ENCODE peak calls at places on chromosome 20, in six cellular contexts. P, C, S, V, A and F are unnamed samples.

GRCh38 chr20:32536861-32537656 is 48.1 kb downstream of the NOL4L start:
- DNase-seq in P (peak), C (peak), S (no peak), V (no peak), A (no peak), F (no peak)

GRCh38 chr20:30611239-30611984 is 646.1 kb upstream of the DEFB115 start:
- DNase-seq in P (no peak), C (no peak), S (no peak), V (no peak), A (no peak), F (no peak)

GRCh38 chr20:4366076-4366475 is 350.7 kb upstream of the RNF24 start:
- DNase-seq in P (no peak), C (no peak), S (no peak), V (no peak), A (no peak), F (peak)

GRCh38 chr20:14489544-14489943 is 152.1 kb upstream of the FLRT3 start:
- DNase-seq in P (no peak), C (no peak), S (no peak), V (no peak), A (no peak), F (no peak)

GRCh38 chr20:43749734-43750294 is 23.0 kb upstream of the GTSF1L start:
- DNase-seq in P (peak), C (peak), S (peak), V (peak), A (peak), F (no peak)

GRCh38 chr20:31590717-31591225 is 14.3 kb upstream of the ID1 start:
- DNase-seq in P (no peak), C (no peak), S (no peak), V (no peak), A (no peak), F (no peak)

GRCh38 chr20:1122388-1123315 is 4.2 kb downstream of the PSMF1 start:
- DNase-seq in P (peak), C (peak), S (peak), V (no peak), A (peak), F (peak)

GRCh38 chr20:2984028-2984501 is 59.4 kb upstream of the GNRH2 start:
- DNase-seq in P (no peak), C (no peak), S (no peak), V (no peak), A (no peak), F (no peak)

GRCh38 chr20:32006053-32006452 is 4.2 kb upstream of the CCM2L start:
- DNase-seq in P (no peak), C (no peak), S (no peak), V (no peak), A (no peak), F (no peak)

GRCh38 chr20:53032021-53033001 is 60.2 kb downstream of the TSHZ2 start:
- DNase-seq in P (no peak), C (no peak), S (no peak), V (no peak), A (no peak), F (peak)

GRCh38 chr20:37940161-37940560 is 37.2 kb downstream of the VSTM2L start:
- DNase-seq in P (no peak), C (no peak), S (no peak), V (no peak), A (no peak), F (no peak)

GRCh38 chr20:11246251-11246775 is 572.5 kb upstream of the JAG1 start:
- DNase-seq in P (no peak), C (no peak), S (no peak), V (no peak), A (no peak), F (no peak)

GRCh38 chr20:17504326-17504897 is 26.8 kb downstream of the BFSP1 start:
- DNase-seq in P (no peak), C (no peak), S (no peak), V (no peak), A (no peak), F (no peak)

GRCh38 chr20:5073154-5074049 is 46.4 kb downstream of the PCNA start:
- DNase-seq in P (peak), C (peak), S (peak), V (no peak), A (peak), F (peak)

GRCh38 chr20:24827603-24828295 is 121.3 kb upstream of the CST7 start:
- DNase-seq in P (no peak), C (no peak), S (no peak), V (no peak), A (no peak), F (no peak)

GRCh38 chr20:51217347-51218045 is 194.6 kb upstream of the KCNG1 start:
- DNase-seq in P (no peak), C (no peak), S (no peak), V (no peak), A (no peak), F (no peak)

GRCh38 chr20:58832442-58832841 is 18.3 kb downstream of the GNAS-AS1 start:
- DNase-seq in P (no peak), C (no peak), S (no peak), V (no peak), A (no peak), F (no peak)

GRCh38 chr20:610130-611046 is at the start of gene TCF15:
- DNase-seq in P (peak), C (peak), S (peak), V (no peak), A (peak), F (no peak)

GRCh38 chr20:37526238-37526838 is 1.3 kb downstream of the BLCAP start:
- DNase-seq in P (no peak), C (no peak), S (no peak), V (no peak), A (peak), F (no peak)

GRCh38 chr20:11067359-11067758 is 393.6 kb upstream of the JAG1 start:
- DNase-seq in P (no peak), C (no peak), S (no peak), V (no peak), A (no peak), F (no peak)

GRCh38 chr20:36644032-36644712 is 1.8 kb downstream of the SLA2 start:
- DNase-seq in P (no peak), C (no peak), S (no peak), V (no peak), A (no peak), F (no peak)

GRCh38 chr20:51810155-51811039 is 8.1 kb upstream of the SALL4 start:
- DNase-seq in P (no peak), C (no peak), S (no peak), V (no peak), A (no peak), F (no peak)

GRCh38 chr20:43691928-43692524 is 25.1 kb downstream of the MYBL2 start:
- DNase-seq in P (no peak), C (no peak), S (no peak), V (peak), A (peak), F (no peak)

GRCh38 chr20:9615766-9616454 is 101.5 kb downstream of the LAMP5 start:
- DNase-seq in P (no peak), C (no peak), S (no peak), V (no peak), A (no peak), F (no peak)

GRCh38 chr20:25859649-25860530 is 163.2 kb upstream of the ZNF337 start:
- DNase-seq in P (peak), C (peak), S (peak), V (no peak), A (peak), F (no peak)

GRCh38 chr20:19921349-19921793 is 95.8 kb upstream of the NAA20 start:
- DNase-seq in P (peak), C (peak), S (peak), V (no peak), A (no peak), F (no peak)
- H3K27ac ChIP-seq in P (peak), C (peak), S (peak), V (no peak), A (no peak), F (no peak)

DNA sequence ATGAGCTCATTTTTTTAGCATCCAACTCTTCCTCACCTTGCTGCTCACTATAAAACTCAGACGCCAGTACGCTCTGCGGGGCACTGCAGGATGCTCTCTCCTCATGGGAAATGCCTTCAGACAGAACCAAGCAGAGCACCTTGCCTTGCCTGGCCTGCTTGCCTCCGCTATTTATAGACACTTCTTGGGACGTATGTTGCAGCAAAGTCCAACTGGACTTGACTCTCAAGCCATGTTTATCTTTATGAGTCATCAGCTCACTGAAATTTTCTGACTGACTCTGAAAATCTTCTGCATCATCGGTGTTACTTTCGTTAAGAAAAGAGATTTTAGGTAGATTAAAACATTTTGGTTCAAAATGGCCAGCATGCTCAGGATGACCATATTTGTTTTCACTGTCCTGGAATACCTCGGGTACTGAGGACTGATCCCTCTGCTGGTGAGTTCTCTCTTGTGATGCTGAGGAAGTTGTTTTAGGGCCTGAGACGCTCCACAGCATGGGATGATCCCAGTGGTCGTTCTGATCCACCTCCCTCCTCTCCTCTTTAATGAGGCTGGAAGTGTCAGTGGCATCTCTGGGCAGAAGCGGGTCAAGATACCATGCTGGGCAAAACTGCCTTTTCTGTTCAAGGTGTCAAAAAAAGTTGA is 204.5 kb downstream of the KIF16B start:
- DNase-seq in P (no peak), C (peak), S (no peak), V (no peak), A (peak), F (no peak)
- H3K27ac ChIP-seq in P (no peak), C (peak), S (no peak), V (no peak), A (no peak), F (no peak)

DNA sequence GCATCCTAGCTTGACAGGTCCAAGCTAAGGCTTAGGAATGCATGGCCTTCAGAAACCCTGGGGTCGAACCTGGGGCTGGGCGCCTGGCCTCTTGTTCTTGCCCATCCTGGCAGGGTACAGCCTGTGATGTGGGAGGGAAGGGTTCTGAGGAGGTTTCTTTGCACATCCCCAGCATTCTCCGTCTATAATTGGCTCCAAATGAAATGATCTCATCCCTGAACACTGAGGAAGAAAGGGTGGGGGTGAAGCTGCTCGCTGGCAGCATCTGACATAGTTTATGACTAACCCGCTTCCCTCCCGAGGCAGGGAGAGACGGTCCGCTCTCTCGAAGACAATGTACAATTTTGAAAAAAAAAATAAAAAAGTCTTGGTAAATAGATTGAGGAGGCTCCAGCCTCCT is 67.1 kb upstream of the ZNFX1 start:
- DNase-seq in P (peak), C (peak), S (peak), V (no peak), A (peak), F (peak)
- H3K27ac ChIP-seq in P (no peak), C (peak), S (peak), V (no peak), A (peak), F (peak)

GRCh38 chr20:62080249-62080993 is 14.7 kb upstream of the TAF4 start:
- DNase-seq in P (no peak), C (no peak), S (no peak), V (no peak), A (no peak), F (no peak)

GRCh38 chr20:62073323-62073722 is 7.6 kb upstream of the TAF4 start:
- DNase-seq in P (no peak), C (no peak), S (no peak), V (no peak), A (no peak), F (no peak)

GRCh38 chr20:62083312-62083711 is 17.6 kb upstream of the TAF4 start:
- DNase-seq in P (no peak), C (no peak), S (no peak), V (no peak), A (no peak), F (no peak)

GRCh38 chr20:62079166-62079565 is 13.5 kb upstream of the TAF4 start:
- DNase-seq in P (no peak), C (no peak), S (no peak), V (no peak), A (no peak), F (no peak)
- H3K27ac ChIP-seq in P (no peak), C (no peak), S (no peak), V (no peak), A (no peak), F (no peak)

DNA sequence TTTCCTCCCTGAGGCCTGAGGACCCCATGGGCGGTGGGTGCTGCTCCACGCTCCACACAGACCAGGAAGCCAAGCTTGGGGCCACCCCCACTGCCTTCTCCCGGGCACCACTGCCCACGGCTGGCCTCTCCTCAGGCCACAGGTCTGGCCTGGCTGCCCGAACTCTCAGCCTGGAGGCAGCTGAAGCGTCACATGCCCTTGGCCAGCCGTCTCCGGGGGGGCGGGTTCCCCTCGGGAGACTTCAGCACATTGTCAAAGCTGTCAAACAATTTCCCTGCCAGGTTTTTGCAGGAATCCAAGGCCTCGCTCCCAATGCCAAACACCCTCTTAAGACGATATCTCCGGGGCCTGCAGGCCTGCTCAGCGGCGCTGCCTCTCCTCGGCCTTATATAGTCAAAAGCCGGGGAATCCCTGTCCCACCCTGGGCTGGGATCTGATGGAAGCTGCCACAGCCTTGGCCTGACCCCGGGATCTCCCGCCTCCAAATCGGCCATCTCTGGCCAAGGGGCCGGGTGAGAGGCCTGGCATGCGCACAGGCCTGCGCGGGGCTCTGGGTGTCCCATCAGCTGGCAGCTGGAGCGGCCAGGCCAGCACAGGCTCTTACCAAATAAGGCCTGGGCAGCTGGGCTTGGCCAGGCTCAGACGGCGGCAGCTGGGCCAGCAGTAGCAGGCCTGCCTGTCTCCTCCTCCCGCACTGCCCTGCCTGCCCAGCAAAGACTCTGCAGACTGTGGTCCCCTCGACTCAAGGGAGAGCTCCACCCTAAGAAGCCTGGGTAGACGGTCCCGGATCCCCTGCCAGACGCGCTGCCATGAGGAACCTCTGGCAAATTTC is 49.7 kb downstream of the RBM38 start:
- DNase-seq in P (peak), C (peak), S (peak), V (no peak), A (no peak), F (no peak)
- H3K27ac ChIP-seq in P (peak), C (peak), S (peak), V (peak), A (no peak), F (no peak)

GRCh38 chr20:22910287-22910852 is 124.7 kb upstream of the SSTR4 start:
- DNase-seq in P (no peak), C (no peak), S (no peak), V (no peak), A (no peak), F (no peak)
- H3K27ac ChIP-seq in P (no peak), C (no peak), S (no peak), V (no peak), A (no peak), F (no peak)

GRCh38 chr20:40683894-40684268 is 5.2 kb downstream of the MAFB start:
- DNase-seq in P (no peak), C (no peak), S (no peak), V (no peak), A (no peak), F (no peak)
- H3K27ac ChIP-seq in P (no peak), C (peak), S (peak), V (no peak), A (no peak), F (no peak)

DNA sequence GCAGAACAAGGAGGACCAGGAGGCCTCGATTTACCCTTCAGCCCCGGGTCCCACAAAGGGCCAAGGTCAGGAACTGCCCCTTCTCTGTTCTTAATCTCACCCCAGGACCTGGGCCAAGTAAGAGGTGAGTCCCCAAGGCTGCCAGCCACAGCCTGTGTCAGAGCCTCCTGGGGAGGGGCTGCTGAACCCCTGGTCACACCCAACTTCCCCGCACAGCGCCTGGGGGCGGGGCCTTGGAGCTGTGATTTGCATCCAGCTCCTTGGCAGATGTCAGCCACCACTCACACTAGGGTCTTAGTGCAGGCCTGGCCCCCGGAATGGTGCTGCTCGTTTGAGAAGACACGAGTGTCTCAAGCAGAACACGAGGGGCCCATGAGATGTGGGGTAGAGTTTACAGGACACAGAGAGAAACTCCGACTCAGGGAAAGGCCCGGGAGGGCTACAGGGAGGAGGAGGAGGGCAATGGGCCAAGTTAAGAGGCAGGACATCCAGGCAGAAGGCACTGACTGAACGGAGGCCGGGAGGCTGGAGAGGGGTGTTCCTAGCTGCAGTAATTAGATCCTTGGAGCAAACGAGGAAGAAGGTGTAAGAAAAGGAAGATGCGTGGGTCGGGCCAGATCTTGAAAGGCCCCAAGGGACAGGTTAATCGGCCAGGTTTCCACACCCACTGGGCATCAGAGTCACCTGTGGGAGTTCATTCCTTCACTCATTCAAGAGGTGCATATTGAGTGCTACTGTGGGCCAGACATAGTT is 26.9 kb downstream of the ZBP1 start:
- DNase-seq in P (no peak), C (peak), S (no peak), V (no peak), A (no peak), F (no peak)
- H3K27ac ChIP-seq in P (no peak), C (no peak), S (no peak), V (no peak), A (no peak), F (no peak)